ENCODE peak calls at places on chromosomes 6 and 20, in six cellular contexts. One of them, this sample, is unnamed.

GRCh38 chr6:143655541-143655940 is 22.2 kb upstream of the PHACTR2 start:
- DNase-seq in adrenal gland: no peak
- DNase-seq in uterus: no peak
- DNase-seq in IMR-90: no peak
- DNase-seq in ovary: no peak
- DNase-seq in heart left ventricle: no peak
- DNase-seq in this sample: no peak

GRCh38 chr6:117441824-117442264 is 16.1 kb upstream of the ROS1 start:
- DNase-seq in IMR-90: peak
- DNase-seq in ovary: no peak
- DNase-seq in adrenal gland: no peak
- DNase-seq in heart left ventricle: no peak
- DNase-seq in uterus: no peak
- DNase-seq in this sample: no peak

GRCh38 chr6:56902551-56903464 is 52.1 kb upstream of the BEND6 start:
- DNase-seq in adrenal gland: no peak
- DNase-seq in IMR-90: peak
- DNase-seq in heart left ventricle: no peak
- DNase-seq in ovary: peak
- DNase-seq in uterus: peak
- DNase-seq in this sample: peak

GRCh38 chr6:142715386-142715785 is 229.6 kb downstream of the HIVEP2 start:
- DNase-seq in ovary: no peak
- DNase-seq in uterus: no peak
- DNase-seq in heart left ventricle: no peak
- DNase-seq in IMR-90: no peak
- DNase-seq in adrenal gland: no peak
- DNase-seq in this sample: no peak

GRCh38 chr6:7087491-7087979 is 20.2 kb upstream of the RREB1 start:
- DNase-seq in IMR-90: no peak
- DNase-seq in uterus: no peak
- DNase-seq in heart left ventricle: no peak
- DNase-seq in adrenal gland: no peak
- DNase-seq in ovary: no peak
- DNase-seq in this sample: no peak

GRCh38 chr20:21510414-21510971 is 3.4 kb downstream of the NKX2-2 start:
- DNase-seq in ovary: no peak
- DNase-seq in heart left ventricle: no peak
- DNase-seq in uterus: no peak
- DNase-seq in adrenal gland: no peak
- DNase-seq in IMR-90: no peak
- DNase-seq in this sample: no peak

GRCh38 chr6:16539086-16539931 is 222.0 kb downstream of the ATXN1 start:
- DNase-seq in uterus: no peak
- DNase-seq in IMR-90: no peak
- DNase-seq in heart left ventricle: no peak
- DNase-seq in adrenal gland: no peak
- DNase-seq in ovary: no peak
- DNase-seq in this sample: no peak

GRCh38 chr20:24136659-24137246 is 148.2 kb upstream of the GGTLC1 start:
- DNase-seq in uterus: no peak
- DNase-seq in adrenal gland: no peak
- DNase-seq in IMR-90: no peak
- DNase-seq in heart left ventricle: no peak
- DNase-seq in ovary: no peak
- DNase-seq in this sample: no peak

GRCh38 chr6:93644611-93645010 is 225.3 kb upstream of the EPHA7 start:
- DNase-seq in IMR-90: no peak
- DNase-seq in ovary: no peak
- DNase-seq in uterus: no peak
- DNase-seq in adrenal gland: no peak
- DNase-seq in heart left ventricle: no peak
- DNase-seq in this sample: no peak

GRCh38 chr6:36599791-36600209 is 5.6 kb downstream of the SRSF3 start:
- DNase-seq in uterus: no peak
- DNase-seq in IMR-90: peak
- DNase-seq in ovary: peak
- DNase-seq in adrenal gland: peak
- DNase-seq in heart left ventricle: peak
- DNase-seq in this sample: peak

GRCh38 chr6:155014137-155014536 is 19.0 kb downstream of the TIAM2 start:
- DNase-seq in adrenal gland: no peak
- DNase-seq in heart left ventricle: no peak
- DNase-seq in uterus: no peak
- DNase-seq in IMR-90: no peak
- DNase-seq in ovary: no peak
- DNase-seq in this sample: no peak
- TF ChIP-seq POLR2A in adrenal gland: no peak
- TF ChIP-seq POLR2A in heart left ventricle: no peak
- TF ChIP-seq POLR2A in uterus: no peak
- TF ChIP-seq POLR2A in IMR-90: no peak
- TF ChIP-seq POLR2A in ovary: no peak
- TF ChIP-seq POLR2A in this sample: no peak

DNA sequence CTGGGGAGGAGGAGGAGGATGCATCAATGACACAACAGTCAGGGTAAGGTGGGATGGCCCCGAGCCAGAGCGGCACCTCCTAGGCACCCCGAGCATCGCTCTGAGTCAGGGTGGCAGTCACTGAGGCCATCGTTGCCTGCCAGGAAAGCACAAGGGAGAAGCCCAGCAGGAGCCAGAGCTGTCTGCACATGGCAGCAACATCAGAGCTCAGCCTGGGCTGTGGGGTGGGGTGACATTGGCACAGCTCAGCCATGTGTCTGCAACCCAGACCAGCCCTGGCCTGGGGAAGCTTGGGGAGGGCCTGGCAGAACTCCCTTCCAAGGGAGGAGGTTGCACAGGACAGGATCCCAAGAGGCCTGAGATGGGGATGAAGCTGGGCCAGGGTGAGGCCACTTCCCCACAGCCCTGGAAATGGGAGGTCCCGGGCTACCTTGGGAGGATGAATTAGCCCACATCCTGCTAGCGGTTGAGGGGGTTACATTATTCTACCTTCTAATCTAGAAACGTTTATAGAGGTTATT is 255.6 kb downstream of the MAFB start:
- DNase-seq in adrenal gland: no peak
- DNase-seq in heart left ventricle: no peak
- DNase-seq in uterus: no peak
- DNase-seq in ovary: no peak
- DNase-seq in IMR-90: no peak
- DNase-seq in this sample: no peak
- TF ChIP-seq POLR2A in adrenal gland: no peak
- TF ChIP-seq POLR2A in heart left ventricle: no peak
- TF ChIP-seq POLR2A in uterus: no peak
- TF ChIP-seq POLR2A in ovary: no peak
- TF ChIP-seq POLR2A in IMR-90: no peak
- TF ChIP-seq POLR2A in this sample: no peak

DNA sequence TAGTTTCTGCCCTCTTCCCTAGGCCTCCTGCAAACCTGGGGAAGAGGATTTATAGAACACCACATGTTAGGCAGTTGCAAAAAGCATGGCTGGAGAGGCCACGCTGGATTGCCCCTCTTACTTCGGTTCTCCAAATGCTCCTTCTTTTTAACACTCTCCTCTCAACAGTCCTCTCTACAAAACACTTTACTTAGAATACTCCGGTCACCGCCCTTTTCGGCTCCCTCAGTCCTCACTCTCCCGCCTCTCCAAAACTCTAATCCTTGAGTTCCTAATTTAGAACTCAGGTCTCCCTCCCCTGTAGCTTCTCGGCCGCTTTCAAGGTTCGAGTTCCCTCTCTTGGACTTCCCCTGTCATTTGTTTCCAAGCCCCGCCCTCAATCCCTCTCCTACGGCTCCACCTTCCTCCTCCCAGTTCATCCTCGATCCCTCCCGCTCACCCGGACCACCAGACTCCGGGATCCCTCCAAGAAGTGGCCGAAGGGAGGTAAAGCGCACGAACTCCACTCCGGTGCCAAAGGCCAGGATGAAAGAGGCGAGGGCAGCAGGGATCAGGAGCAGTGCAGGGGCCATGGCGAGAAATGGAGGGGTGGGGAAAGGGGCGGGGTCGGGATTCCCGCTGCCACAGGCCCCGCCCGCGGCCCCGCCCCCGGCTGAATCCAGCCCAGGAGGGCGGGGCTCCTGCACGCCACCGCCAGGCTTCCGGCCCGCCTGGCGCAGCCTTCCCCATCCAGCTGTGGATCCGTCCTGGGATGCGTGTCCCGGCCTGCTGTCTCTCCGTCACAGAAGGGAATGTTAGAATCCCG is at the start of gene NRM:
- DNase-seq in heart left ventricle: peak
- DNase-seq in uterus: peak
- DNase-seq in adrenal gland: peak
- DNase-seq in ovary: peak
- DNase-seq in IMR-90: peak
- DNase-seq in this sample: peak
- TF ChIP-seq POLR2A in heart left ventricle: peak
- TF ChIP-seq POLR2A in uterus: no peak
- TF ChIP-seq POLR2A in adrenal gland: peak
- TF ChIP-seq POLR2A in ovary: no peak
- TF ChIP-seq POLR2A in IMR-90: peak
- TF ChIP-seq POLR2A in this sample: peak

GRCh38 chr6:31575952-31576684 is 753 bp downstream of the TNF start:
- DNase-seq in IMR-90: no peak
- DNase-seq in uterus: no peak
- DNase-seq in ovary: no peak
- DNase-seq in adrenal gland: no peak
- DNase-seq in heart left ventricle: no peak
- DNase-seq in this sample: no peak

GRCh38 chr6:31573239-31574105 is 1.4 kb downstream of the LTA start:
- DNase-seq in uterus: no peak
- DNase-seq in IMR-90: no peak
- DNase-seq in ovary: no peak
- DNase-seq in adrenal gland: no peak
- DNase-seq in heart left ventricle: no peak
- DNase-seq in this sample: no peak

GRCh38 chr6:31572041-31572911 is at the start of gene LTA:
- DNase-seq in uterus: no peak
- DNase-seq in IMR-90: no peak
- DNase-seq in heart left ventricle: no peak
- DNase-seq in ovary: no peak
- DNase-seq in adrenal gland: no peak
- DNase-seq in this sample: no peak

GRCh38 chr6:31575335-31575901 is at the start of gene TNF:
- DNase-seq in uterus: peak
- DNase-seq in ovary: no peak
- DNase-seq in IMR-90: no peak
- DNase-seq in heart left ventricle: peak
- DNase-seq in adrenal gland: peak
- DNase-seq in this sample: no peak

GRCh38 chr6:31574106-31575061 is 981 bp upstream of the TNF start:
- DNase-seq in uterus: no peak
- DNase-seq in adrenal gland: no peak
- DNase-seq in IMR-90: no peak
- DNase-seq in heart left ventricle: no peak
- DNase-seq in ovary: no peak
- DNase-seq in this sample: no peak
- TF ChIP-seq POLR2A in uterus: no peak
- TF ChIP-seq POLR2A in adrenal gland: no peak
- TF ChIP-seq POLR2A in IMR-90: no peak
- TF ChIP-seq POLR2A in heart left ventricle: no peak
- TF ChIP-seq POLR2A in ovary: no peak
- TF ChIP-seq POLR2A in this sample: no peak

GRCh38 chr20:57567471-57568079 is 6.7 kb downstream of the PCK1 start:
- DNase-seq in adrenal gland: no peak
- DNase-seq in uterus: no peak
- DNase-seq in ovary: no peak
- DNase-seq in heart left ventricle: no peak
- DNase-seq in IMR-90: no peak
- DNase-seq in this sample: no peak

GRCh38 chr20:57566399-57566798 is 5.5 kb downstream of the PCK1 start:
- DNase-seq in heart left ventricle: no peak
- DNase-seq in IMR-90: no peak
- DNase-seq in ovary: no peak
- DNase-seq in adrenal gland: no peak
- DNase-seq in uterus: no peak
- DNase-seq in this sample: no peak

GRCh38 chr20:57568088-57568896 is 7.4 kb downstream of the PCK1 start:
- DNase-seq in heart left ventricle: no peak
- DNase-seq in ovary: no peak
- DNase-seq in uterus: no peak
- DNase-seq in adrenal gland: no peak
- DNase-seq in IMR-90: no peak
- DNase-seq in this sample: no peak

GRCh38 chr20:57564951-57565642 is 4.2 kb downstream of the PCK1 start:
- DNase-seq in IMR-90: no peak
- DNase-seq in ovary: no peak
- DNase-seq in heart left ventricle: no peak
- DNase-seq in uterus: no peak
- DNase-seq in adrenal gland: no peak
- DNase-seq in this sample: no peak

DNA sequence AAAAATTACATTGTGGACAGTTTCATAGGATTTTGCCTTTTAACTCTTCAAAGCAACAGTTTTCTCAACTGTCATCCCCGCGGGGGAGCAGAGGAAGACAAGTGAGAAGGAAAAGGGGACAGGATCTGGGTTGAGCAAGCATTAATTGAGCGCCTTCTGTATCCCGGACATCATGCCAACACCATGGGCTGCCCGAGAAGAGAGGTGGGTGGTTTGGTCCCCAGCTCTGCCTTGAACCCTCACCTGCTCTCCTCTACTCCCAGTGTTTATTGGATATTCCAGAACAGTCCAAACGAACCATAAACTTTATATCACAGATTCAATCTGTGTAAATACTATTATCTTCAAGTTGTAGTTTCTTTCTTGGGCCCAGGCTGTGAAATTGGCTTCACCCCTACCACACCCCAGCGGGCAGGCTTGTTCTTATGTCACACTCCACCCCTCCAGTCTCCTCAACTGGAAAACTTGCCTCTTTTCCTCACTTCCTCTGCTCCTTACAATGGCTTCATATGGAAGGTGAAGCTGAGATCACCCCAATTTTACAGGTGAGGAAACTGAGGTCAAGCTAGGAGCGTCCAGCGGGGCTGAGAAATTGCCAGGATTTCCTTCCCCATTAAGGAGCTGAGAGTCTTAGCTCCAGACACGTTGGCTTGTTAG is 6.0 kb downstream of the PCK1 start:
- DNase-seq in uterus: no peak
- DNase-seq in ovary: no peak
- DNase-seq in adrenal gland: no peak
- DNase-seq in heart left ventricle: no peak
- DNase-seq in IMR-90: no peak
- DNase-seq in this sample: no peak
- TF ChIP-seq POLR2A in uterus: no peak
- TF ChIP-seq POLR2A in ovary: no peak
- TF ChIP-seq POLR2A in adrenal gland: no peak
- TF ChIP-seq POLR2A in heart left ventricle: no peak
- TF ChIP-seq POLR2A in IMR-90: no peak
- TF ChIP-seq POLR2A in this sample: no peak

This sample was measured in erythroblast.